ENCODE peak calls at places on chromosomes 5 and 9, in six cellular contexts. I is glutamatergic neuron; A is iris pigment epithelial cell; Z is fibroblast of lung; X is stomach; H is stimulated activated CD8-positive, alpha-beta memory T cell treated with anti-CD3 and anti-CD28 coated beads, Interleukin-2, amount 100 ng/mL, for 1 hour. F is an unnamed sample.

GRCh38 chr5:139494832-139495231 is 12.3 kb upstream of the STING1 start:
- DNase-seq in I (no peak), A (peak; percentile 69), Z (no peak), X (no peak), H (no peak), F (no peak)

GRCh38 chr5:143682221-143682620 is 129.7 kb upstream of the HMHB1 start:
- DNase-seq in I (no peak), A (peak; percentile 54), Z (peak; percentile 54), X (no peak), H (no peak), F (no peak)

GRCh38 chr5:119393746-119394145 is 37.9 kb downstream of the TNFAIP8 start:
- DNase-seq in I (no peak), A (peak; percentile 80), Z (peak; percentile 58), X (no peak), H (no peak), F (no peak)

GRCh38 chr5:167440846-167441245 is 850.6 kb upstream of the WWC1 start:
- DNase-seq in I (peak; percentile 58), A (no peak), Z (no peak), X (no peak), H (no peak), F (no peak)

GRCh38 chr9:21993893-21994525 is at the start of gene CDKN2A:
- DNase-seq in I (peak; percentile 64), A (peak; percentile 68), Z (no peak), X (peak; percentile 46), H (no peak), F (peak; percentile 55)

GRCh38 chr5:81724108-81724507 is 26.8 kb downstream of the SSBP2 start:
- DNase-seq in I (no peak), A (no peak), Z (no peak), X (no peak), H (no peak), F (no peak)

GRCh38 chr5:112757468-112758208 is 20.0 kb downstream of the APC start:
- DNase-seq in I (no peak), A (peak; percentile 65), Z (peak; percentile 80), X (no peak), H (no peak), F (peak; percentile 56)

GRCh38 chr5:67093259-67093658 is 103.3 kb downstream of the CD180 start:
- DNase-seq in I (no peak), A (peak; percentile 8), Z (no peak), X (no peak), H (no peak), F (peak; percentile 4)

GRCh38 chr9:89059925-89060506 is 68.7 kb downstream of the S1PR3 start:
- DNase-seq in I (no peak), A (no peak), Z (no peak), X (no peak), H (no peak), F (no peak)

F was measured in RPMI7951.